ENCODE peak calls at places on chromosomes 1 and 21, in eight cellular contexts. P, Z, K, H, T, I, R and O are unnamed samples.

GRCh38 chr1:36091698-36092097 is 3.0 kb downstream of the ADPRS start:
- DNase-seq in P (no peak), Z (no peak), K (no peak), H (no peak), T (peak; percentile 15), I (no peak), R (peak; percentile 40), O (no peak)

GRCh38 chr21:39911286-39911685 is 44.0 kb downstream of the PCP4 start:
- DNase-seq in P (no peak), Z (no peak), K (no peak), H (no peak), T (no peak), I (no peak), R (no peak), O (peak; percentile 6)

GRCh38 chr1:153488731-153489130 is 28.3 kb upstream of the S100A7 start:
- DNase-seq in P (no peak), Z (no peak), K (no peak), H (no peak), T (no peak), I (no peak), R (no peak), O (peak; percentile 33)

GRCh38 chr1:236691348-236691747 is 5.0 kb downstream of the ACTN2 start:
- DNase-seq in P (no peak), Z (no peak), K (no peak), H (no peak), T (no peak), I (no peak), R (no peak), O (no peak)

GRCh38 chr1:67687198-67687545 is 2.2 kb downstream of the GADD45A start:
- DNase-seq in P (no peak), Z (no peak), K (no peak), H (no peak), T (no peak), I (no peak), R (no peak), O (no peak)

GRCh38 chr1:178768423-178768822 is 43.4 kb downstream of the RALGPS2 start:
- DNase-seq in P (peak; percentile 56), Z (no peak), K (peak; percentile 3), H (no peak), T (no peak), I (no peak), R (no peak), O (no peak)

GRCh38 chr1:108089482-108089881 is 110.7 kb downstream of the SLC25A24 start:
- DNase-seq in P (no peak), Z (no peak), K (no peak), H (no peak), T (no peak), I (no peak), R (no peak), O (no peak)

GRCh38 chr1:119626841-119627240 is 21.2 kb downstream of the ZNF697 start:
- DNase-seq in P (peak; percentile 22), Z (no peak), K (no peak), H (no peak), T (no peak), I (no peak), R (no peak), O (no peak)